ENCODE peak calls at places on chromosomes 5 and 9, in seven cellular contexts. U is tibial artery; M is CD4-positive, alpha-beta T cell; K is nephron progenitor cell; D is HFFc6; S is NCI-H345; R is hepatocyte. J is an unnamed sample.

GRCh38 chr5:94750681-94751080 is 132.2 kb downstream of the SLF1 start:
- DNase-seq in M (no peak), S (no peak), U (no peak), R (no peak), D (no peak), K (no peak), J (no peak)

GRCh38 chr5:149546974-149547373 is 4.3 kb downstream of the CSNK1A1 start:
- DNase-seq in S (no peak), K (no peak), M (no peak), D (no peak), U (no peak), R (peak; percentile 28), J (no peak)

GRCh38 chr9:131270171-131271015 is 5.9 kb downstream of the FAM78A start:
- DNase-seq in M (peak; percentile 59), S (no peak), U (peak; percentile 81), K (no peak), D (no peak), R (no peak), J (no peak)

GRCh38 chr5:151192626-151193025 is 31.3 kb downstream of the CCDC69 start:
- DNase-seq in U (no peak), K (no peak), M (no peak), D (no peak), S (no peak), R (no peak), J (no peak)

GRCh38 chr5:87413116-87413645 is 451 bp upstream of the CCNH start:
- DNase-seq in D (no peak), U (no peak), K (no peak), S (peak; percentile 36), M (no peak), R (no peak), J (no peak)

GRCh38 chr9:21311888-21312287 is 6.8 kb upstream of the IFNA5 start:
- DNase-seq in D (no peak), R (no peak), K (no peak), M (no peak), U (no peak), S (no peak), J (no peak)

GRCh38 chr9:22813520-22813919 is 366.9 kb downstream of the DMRTA1 start:
- DNase-seq in K (no peak), D (peak; percentile 48), M (no peak), R (peak; percentile 55), U (no peak), S (no peak), J (no peak)

GRCh38 chr5:66494437-66494836 is 101.8 kb upstream of the MAST4 start:
- DNase-seq in U (no peak), K (peak; percentile 16), R (no peak), S (no peak), D (no peak), M (no peak), J (no peak)

GRCh38 chr5:58246521-58246944 is 213.4 kb downstream of the PLK2 start:
- DNase-seq in D (no peak), M (no peak), S (no peak), K (no peak), U (no peak), R (no peak), J (no peak)

GRCh38 chr5:141476132-141476909 is 555 bp downstream of the PCDHGC3 start:
- DNase-seq in M (no peak), R (peak; percentile 62), K (peak; percentile 31), D (peak; percentile 76), S (no peak), U (peak; percentile 83), J (peak; percentile 69)

GRCh38 chr5:111439473-111440075 is 72.8 kb downstream of the STARD4 start:
- DNase-seq in R (no peak), M (no peak), U (no peak), D (peak; percentile 35), K (no peak), S (no peak), J (no peak)

GRCh38 chr5:169668732-169669131 is 31.7 kb downstream of the DOCK2 start:
- DNase-seq in S (no peak), U (no peak), K (no peak), D (peak; percentile 25), M (no peak), R (no peak), J (no peak)

GRCh38 chr5:6948562-6948961 is 235.3 kb downstream of the TENT4A start:
- DNase-seq in D (no peak), R (no peak), M (no peak), U (no peak), S (no peak), K (no peak), J (no peak)

J was measured in ecto neural progenitor cell.